ENCODE peak calls at places on chromosomes 12 and 14, in nine cellular contexts. Q, O, Y, B, M, Z, H, A and V are unnamed samples.

GRCh38 chr12:5655120-5655519 is 223.2 kb downstream of the NTF3 start:
- DNase-seq in Z (no peak), M (no peak), H (no peak), A (no peak), O (no peak), Y (no peak), Q (no peak), B (no peak), V (no peak)

GRCh38 chr12:29317556-29318363 is 63.2 kb downstream of the ERGIC2 start:
- DNase-seq in Q (peak), M (peak), Z (peak), O (peak), B (peak), A (peak), Y (peak), H (peak), V (peak)

GRCh38 chr14:64983439-64984310 is 3.0 kb upstream of the FNTB start:
- DNase-seq in B (peak), Y (no peak), M (peak), Q (peak), A (peak), O (no peak), H (no peak), Z (peak), V (peak)

GRCh38 chr12:96233941-96234461 is 39.8 kb downstream of the ELK3 start:
- DNase-seq in B (peak), Y (no peak), A (no peak), O (no peak), M (peak), Z (no peak), H (no peak), Q (no peak), V (no peak)

GRCh38 chr12:93015970-93016751 is 87.1 kb upstream of the EEA1 start:
- DNase-seq in H (no peak), A (peak), Q (no peak), O (no peak), Z (no peak), B (peak), Y (no peak), M (no peak), V (peak)

GRCh38 chr12:82672811-82673495 is 13.8 kb upstream of the TMTC2 start:
- DNase-seq in H (no peak), M (no peak), B (no peak), O (no peak), Q (no peak), Y (no peak), Z (peak), A (no peak), V (no peak)

GRCh38 chr12:43113153-43113552 is 438.9 kb downstream of the ADAMTS20 start:
- DNase-seq in B (peak), O (no peak), Q (no peak), Z (no peak), M (peak), H (no peak), Y (no peak), A (no peak), V (no peak)

GRCh38 chr12:15526033-15526432 is 203.7 kb downstream of the PTPRO start:
- DNase-seq in H (no peak), Z (no peak), B (no peak), O (no peak), Q (peak), A (no peak), M (no peak), Y (no peak), V (no peak)

GRCh38 chr12:57611810-57612710 is 825 bp downstream of the ARHGEF25 start:
- DNase-seq in Z (no peak), H (no peak), A (no peak), Q (no peak), Y (no peak), B (no peak), O (no peak), M (no peak), V (no peak)

GRCh38 chr12:116861331-116861730 is 19.9 kb downstream of the HRK start:
- DNase-seq in M (peak), Q (no peak), H (no peak), B (peak), O (peak), A (no peak), Y (no peak), Z (no peak), V (no peak)

GRCh38 chr12:94761559-94761958 is 111.2 kb upstream of the TMCC3 start:
- DNase-seq in Q (peak), O (peak), Z (no peak), B (peak), Y (no peak), M (peak), H (no peak), A (no peak), V (peak)

GRCh38 chr12:110744697-110745264 is 2.1 kb upstream of the PPP1CC start:
- DNase-seq in Z (no peak), Y (no peak), M (no peak), O (peak), A (no peak), Q (peak), H (no peak), B (no peak), V (peak)

GRCh38 chr14:102196436-102197230 is 56.9 kb downstream of the WDR20 start:
- DNase-seq in O (no peak), B (no peak), H (no peak), Z (no peak), M (no peak), A (no peak), Y (no peak), Q (no peak), V (no peak)

GRCh38 chr12:6767592-6768384 is 1.6 kb downstream of the PTMS start:
- DNase-seq in H (no peak), Y (no peak), A (peak), B (no peak), M (peak), O (no peak), Q (no peak), Z (peak), V (peak)

GRCh38 chr12:121784460-121784859 is 9.0 kb downstream of the RHOF start:
- DNase-seq in H (peak), O (peak), Z (no peak), A (no peak), Y (no peak), Q (peak), M (peak), B (peak), V (no peak)

GRCh38 chr12:10136637-10137205 is 6.7 kb upstream of the CLEC7A start:
- DNase-seq in Z (peak), M (peak), B (no peak), H (no peak), O (no peak), A (no peak), Y (no peak), Q (no peak), V (peak)

GRCh38 chr14:88599761-88600439 is 37.1 kb downstream of the ZC3H14 start:
- DNase-seq in A (no peak), M (no peak), Y (no peak), H (no peak), Q (no peak), O (no peak), B (no peak), Z (no peak), V (no peak)

GRCh38 chr14:87690076-87690661 is 302.8 kb downstream of the GALC start:
- DNase-seq in Z (no peak), O (no peak), A (no peak), H (no peak), B (no peak), Q (no peak), Y (no peak), M (no peak), V (no peak)

GRCh38 chr14:56143025-56143424 is 24.8 kb downstream of the PELI2 start:
- DNase-seq in Y (no peak), Q (no peak), Z (no peak), H (no peak), A (no peak), B (no peak), O (no peak), M (no peak), V (no peak)

GRCh38 chr14:36843410-36843809 is 181.8 kb downstream of the PAX9 start:
- DNase-seq in B (no peak), H (no peak), A (no peak), Q (no peak), Z (no peak), Y (no peak), M (no peak), O (no peak), V (no peak)

GRCh38 chr12:94731733-94732360 is 81.5 kb upstream of the TMCC3 start:
- DNase-seq in Y (no peak), Z (no peak), M (no peak), Q (no peak), A (no peak), O (no peak), H (no peak), B (no peak), V (no peak)

GRCh38 chr14:68261092-68261842 is 441.7 kb downstream of the RAD51B start:
- DNase-seq in O (no peak), Z (no peak), B (no peak), Y (no peak), A (no peak), Q (no peak), M (no peak), H (no peak), V (no peak)

GRCh38 chr14:90428676-90429075 is 31.8 kb downstream of the CALM1 start:
- DNase-seq in O (no peak), A (no peak), Y (no peak), M (no peak), Q (no peak), B (no peak), Z (no peak), H (no peak), V (no peak)

GRCh38 chr14:101120636-101121398 is 217.3 kb upstream of the RTL1 start:
- DNase-seq in B (peak), Z (no peak), H (no peak), A (no peak), Q (no peak), M (no peak), Y (no peak), O (no peak), V (no peak)

GRCh38 chr14:89690139-89690538 is 264.4 kb downstream of the EFCAB11 start:
- DNase-seq in O (no peak), B (no peak), Y (no peak), M (no peak), H (no peak), Q (no peak), Z (no peak), A (no peak), V (no peak)

GRCh38 chr12:109523071-109523470 is 45.6 kb downstream of the UBE3B start:
- DNase-seq in A (no peak), O (no peak), B (no peak), M (no peak), Z (no peak), H (no peak), Q (no peak), Y (no peak), V (no peak)

GRCh38 chr14:63487724-63488123 is 55.5 kb downstream of the PPP2R5E start:
- DNase-seq in Q (no peak), H (no peak), A (no peak), Z (no peak), M (no peak), Y (no peak), B (no peak), O (no peak), V (no peak)

GRCh38 chr12:54891717-54892478 is 37.6 kb downstream of the MUCL1 start:
- DNase-seq in H (no peak), Z (peak), O (peak), A (peak), Y (no peak), Q (peak), M (no peak), B (peak), V (peak)

GRCh38 chr12:131900397-131900796 is 6.0 kb downstream of the ULK1 start:
- DNase-seq in Q (peak), O (no peak), M (no peak), Z (no peak), B (no peak), Y (no peak), H (no peak), A (peak), V (no peak)

GRCh38 chr12:97556201-97556824 is 93.7 kb downstream of the RMST start:
- DNase-seq in M (peak), A (no peak), Y (no peak), Q (no peak), O (peak), H (no peak), B (peak), Z (peak), V (peak)

GRCh38 chr14:83744901-83745300 is 1785.0 kb upstream of the FLRT2 start:
- DNase-seq in Y (no peak), H (no peak), A (no peak), M (no peak), O (no peak), Q (no peak), B (no peak), Z (no peak), V (no peak)

GRCh38 chr12:94714378-94714777 is 64.0 kb upstream of the TMCC3 start:
- DNase-seq in H (no peak), Z (no peak), A (no peak), B (peak), O (peak), Q (no peak), M (no peak), Y (no peak), V (no peak)

GRCh38 chr12:47277972-47278448 is 198.3 kb upstream of the AMIGO2 start:
- DNase-seq in Y (no peak), O (peak), M (peak), A (no peak), B (peak), Q (peak), H (no peak), Z (no peak), V (no peak)

GRCh38 chr14:106141242-106142220 is 615.1 kb downstream of the TMEM121 start:
- DNase-seq in H (no peak), O (no peak), B (no peak), M (no peak), A (no peak), Z (no peak), Y (no peak), Q (peak), V (no peak)

GRCh38 chr12:46260913-46261476 is 7.8 kb downstream of the SLC38A1 start:
- DNase-seq in B (no peak), Z (no peak), A (no peak), O (no peak), H (no peak), Q (no peak), Y (no peak), M (no peak), V (no peak)

GRCh38 chr12:1811281-1811947 is 9.0 kb upstream of the LRTM2 start:
- DNase-seq in B (peak), A (no peak), M (no peak), Y (no peak), Q (no peak), Z (no peak), H (no peak), O (no peak), V (peak)